ENCODE peak calls at places on chromosomes 13 and 19, in nine cellular contexts. C is NCI-H510A treated with DMSO at 0.1 percent for 48 hours; K is WTC11; X is GM12865; L is NCI-H345; G is central memory CD8-positive, alpha-beta T cell; P is iPS DF 19.7; I is NCI-H524; Q is RWPE2. O is an unnamed sample.

GRCh38 chr19:38321646-38322323 is 2.1 kb downstream of the KCNK6 start:
- DNase-seq in C (no peak), K (no peak), X (no peak), L (no peak), G (no peak), P (no peak), I (no peak), Q (no peak), O (no peak)

GRCh38 chr13:23867027-23867491 is 22.1 kb downstream of the MIPEP start:
- DNase-seq in C (no peak), K (no peak), X (no peak), L (no peak), G (no peak), P (no peak), I (no peak), Q (no peak), O (no peak)

GRCh38 chr13:93708323-93709075 is 481.9 kb downstream of the GPC6 start:
- DNase-seq in C (no peak), K (no peak), X (no peak), L (no peak), G (no peak), P (no peak), I (no peak), Q (no peak), O (no peak)

GRCh38 chr13:31110169-31110568 is 51.5 kb downstream of the HSPH1 start:
- DNase-seq in C (no peak), K (no peak), X (no peak), L (no peak), G (no peak), P (no peak), I (no peak), Q (no peak), O (no peak)

GRCh38 chr13:67097856-67098255 is 132.3 kb downstream of the PCDH9 start:
- DNase-seq in C (no peak), K (no peak), X (no peak), L (no peak), G (no peak), P (no peak), I (no peak), Q (no peak), O (no peak)

GRCh38 chr13:73200432-73200831 is 141.6 kb downstream of the KLF5 start:
- DNase-seq in C (no peak), K (no peak), X (no peak), L (no peak), G (no peak), P (no peak), I (no peak), Q (no peak), O (no peak)

GRCh38 chr13:33087790-33088189 is 71.6 kb downstream of the KL start:
- DNase-seq in C (no peak), K (no peak), X (no peak), L (no peak), G (no peak), P (no peak), I (no peak), Q (no peak), O (no peak)

GRCh38 chr19:35126624-35126959 is 8.3 kb downstream of the LGI4 start:
- DNase-seq in C (no peak), K (no peak), X (no peak), L (no peak), G (no peak), P (no peak), I (no peak), Q (no peak), O (no peak)

GRCh38 chr13:106680796-106681482 is 113.0 kb upstream of the ARGLU1 start:
- DNase-seq in C (no peak), K (peak), X (no peak), L (peak), G (no peak), P (peak), I (no peak), Q (no peak), O (peak)

GRCh38 chr13:51331354-51331861 is 8.1 kb upstream of the SERPINE3 start:
- DNase-seq in C (no peak), K (no peak), X (peak), L (no peak), G (no peak), P (no peak), I (no peak), Q (no peak), O (peak)

GRCh38 chr19:57395710-57396109 is 6.1 kb downstream of the ZNF548 start:
- DNase-seq in C (no peak), K (no peak), X (no peak), L (no peak), G (no peak), P (no peak), I (no peak), Q (no peak), O (no peak)

GRCh38 chr19:17687141-17687856 is 855 bp downstream of the UNC13A start:
- DNase-seq in C (peak), K (peak), X (no peak), L (no peak), G (no peak), P (no peak), I (peak), Q (no peak), O (no peak)

GRCh38 chr13:40508767-40509342 is 157.6 kb downstream of the FOXO1 start:
- DNase-seq in C (no peak), K (no peak), X (no peak), L (no peak), G (no peak), P (no peak), I (no peak), Q (no peak), O (no peak)